ENCODE peak calls at places on chromosomes 4 and X, in eight cellular contexts. One of them, this sample, is unnamed.

GRCh38 chr4:24604558-24605214 is 20.3 kb upstream of the DHX15 start:
- DNase-seq in GM13977: no peak
- DNase-seq in kidney epithelial cell: no peak
- DNase-seq in choroid plexus epithelial cell: peak
- DNase-seq in AG09319: no peak
- DNase-seq in PC-3: peak
- DNase-seq in dorsolateral prefrontal cortex: no peak
- DNase-seq in breast epithelium: no peak
- DNase-seq in this sample: no peak

GRCh38 chr4:184907810-184908209 is 82.0 kb upstream of the ACSL1 start:
- DNase-seq in dorsolateral prefrontal cortex: no peak
- DNase-seq in GM13977: no peak
- DNase-seq in PC-3: no peak
- DNase-seq in kidney epithelial cell: no peak
- DNase-seq in breast epithelium: no peak
- DNase-seq in choroid plexus epithelial cell: no peak
- DNase-seq in AG09319: no peak
- DNase-seq in this sample: no peak

GRCh38 chrX:1354036-1355019 is 17.7 kb downstream of the IL3RA start:
- DNase-seq in breast epithelium: no peak
- DNase-seq in GM13977: no peak
- DNase-seq in AG09319: no peak
- DNase-seq in choroid plexus epithelial cell: no peak
- DNase-seq in kidney epithelial cell: no peak
- DNase-seq in dorsolateral prefrontal cortex: peak
- DNase-seq in PC-3: no peak
- DNase-seq in this sample: no peak

GRCh38 chrX:21986596-21986995 is 45.5 kb upstream of the PHEX start:
- DNase-seq in choroid plexus epithelial cell: peak
- DNase-seq in AG09319: no peak
- DNase-seq in breast epithelium: no peak
- DNase-seq in GM13977: no peak
- DNase-seq in kidney epithelial cell: no peak
- DNase-seq in PC-3: peak
- DNase-seq in dorsolateral prefrontal cortex: no peak
- DNase-seq in this sample: no peak

GRCh38 chrX:96884027-96884426 is 319 bp downstream of the RPA4 start:
- DNase-seq in choroid plexus epithelial cell: no peak
- DNase-seq in GM13977: no peak
- DNase-seq in breast epithelium: no peak
- DNase-seq in PC-3: no peak
- DNase-seq in dorsolateral prefrontal cortex: no peak
- DNase-seq in AG09319: no peak
- DNase-seq in kidney epithelial cell: no peak
- DNase-seq in this sample: no peak

GRCh38 chr4:38967260-38968095 is 64.7 kb downstream of the TMEM156 start:
- DNase-seq in breast epithelium: no peak
- DNase-seq in AG09319: peak
- DNase-seq in choroid plexus epithelial cell: peak
- DNase-seq in PC-3: peak
- DNase-seq in kidney epithelial cell: peak
- DNase-seq in dorsolateral prefrontal cortex: no peak
- DNase-seq in GM13977: no peak
- DNase-seq in this sample: no peak

GRCh38 chrX:72272868-72273267 is 4.2 kb downstream of the RPS4X start:
- DNase-seq in dorsolateral prefrontal cortex: no peak
- DNase-seq in GM13977: no peak
- DNase-seq in PC-3: peak
- DNase-seq in choroid plexus epithelial cell: peak
- DNase-seq in AG09319: no peak
- DNase-seq in kidney epithelial cell: peak
- DNase-seq in breast epithelium: no peak
- DNase-seq in this sample: no peak

GRCh38 chr4:98327694-98328093 is 66.5 kb downstream of the RAP1GDS1 start:
- DNase-seq in PC-3: no peak
- DNase-seq in GM13977: no peak
- DNase-seq in AG09319: no peak
- DNase-seq in choroid plexus epithelial cell: no peak
- DNase-seq in kidney epithelial cell: no peak
- DNase-seq in breast epithelium: no peak
- DNase-seq in dorsolateral prefrontal cortex: no peak
- DNase-seq in this sample: no peak

GRCh38 chr4:100189820-100190642 is at the start of gene DDIT4L:
- DNase-seq in breast epithelium: no peak
- DNase-seq in AG09319: no peak
- DNase-seq in dorsolateral prefrontal cortex: no peak
- DNase-seq in kidney epithelial cell: no peak
- DNase-seq in choroid plexus epithelial cell: peak
- DNase-seq in GM13977: no peak
- DNase-seq in PC-3: no peak
- DNase-seq in this sample: peak

GRCh38 chrX:11435568-11435967 is 142.4 kb downstream of the AMELX start:
- DNase-seq in kidney epithelial cell: no peak
- DNase-seq in AG09319: peak
- DNase-seq in dorsolateral prefrontal cortex: no peak
- DNase-seq in choroid plexus epithelial cell: peak
- DNase-seq in breast epithelium: no peak
- DNase-seq in GM13977: no peak
- DNase-seq in PC-3: no peak
- DNase-seq in this sample: no peak

GRCh38 chr4:52627876-52628275 is 31.2 kb downstream of the USP46 start:
- DNase-seq in AG09319: no peak
- DNase-seq in dorsolateral prefrontal cortex: no peak
- DNase-seq in GM13977: no peak
- DNase-seq in breast epithelium: no peak
- DNase-seq in PC-3: no peak
- DNase-seq in choroid plexus epithelial cell: no peak
- DNase-seq in kidney epithelial cell: no peak
- DNase-seq in this sample: no peak

GRCh38 chrX:143472334-143472938 is 44.8 kb downstream of the SPANXN3 start:
- DNase-seq in AG09319: no peak
- DNase-seq in GM13977: no peak
- DNase-seq in choroid plexus epithelial cell: no peak
- DNase-seq in PC-3: no peak
- DNase-seq in breast epithelium: no peak
- DNase-seq in dorsolateral prefrontal cortex: no peak
- DNase-seq in kidney epithelial cell: peak
- DNase-seq in this sample: no peak

GRCh38 chr4:127521463-127521862 is 111.3 kb upstream of the INTU start:
- DNase-seq in choroid plexus epithelial cell: no peak
- DNase-seq in GM13977: no peak
- DNase-seq in PC-3: no peak
- DNase-seq in dorsolateral prefrontal cortex: no peak
- DNase-seq in kidney epithelial cell: no peak
- DNase-seq in AG09319: no peak
- DNase-seq in breast epithelium: no peak
- DNase-seq in this sample: no peak

GRCh38 chr4:174377613-174378012 is 93.9 kb downstream of the CEP44 start:
- DNase-seq in kidney epithelial cell: no peak
- DNase-seq in dorsolateral prefrontal cortex: no peak
- DNase-seq in choroid plexus epithelial cell: peak
- DNase-seq in AG09319: no peak
- DNase-seq in GM13977: no peak
- DNase-seq in breast epithelium: no peak
- DNase-seq in PC-3: peak
- DNase-seq in this sample: no peak

GRCh38 chr4:73520821-73521220 is 39.3 kb downstream of the AFM start:
- DNase-seq in breast epithelium: no peak
- DNase-seq in choroid plexus epithelial cell: peak
- DNase-seq in AG09319: no peak
- DNase-seq in PC-3: peak
- DNase-seq in GM13977: no peak
- DNase-seq in kidney epithelial cell: no peak
- DNase-seq in dorsolateral prefrontal cortex: no peak
- DNase-seq in this sample: no peak

GRCh38 chr4:158667651-158668198 is 4.0 kb downstream of the C4orf46 start:
- DNase-seq in dorsolateral prefrontal cortex: no peak
- DNase-seq in kidney epithelial cell: no peak
- DNase-seq in PC-3: peak
- DNase-seq in breast epithelium: no peak
- DNase-seq in GM13977: peak
- DNase-seq in choroid plexus epithelial cell: peak
- DNase-seq in AG09319: no peak
- DNase-seq in this sample: peak

GRCh38 chr4:25937801-25938200 is 23.8 kb downstream of the SMIM20 start:
- DNase-seq in breast epithelium: no peak
- DNase-seq in kidney epithelial cell: no peak
- DNase-seq in choroid plexus epithelial cell: peak
- DNase-seq in PC-3: no peak
- DNase-seq in AG09319: peak
- DNase-seq in dorsolateral prefrontal cortex: no peak
- DNase-seq in GM13977: no peak
- DNase-seq in this sample: no peak
- TF ChIP-seq CTCF in breast epithelium: no peak
- TF ChIP-seq CTCF in kidney epithelial cell: no peak
- TF ChIP-seq CTCF in choroid plexus epithelial cell: no peak
- TF ChIP-seq CTCF in PC-3: no peak
- TF ChIP-seq CTCF in AG09319: no peak
- TF ChIP-seq CTCF in dorsolateral prefrontal cortex: no peak
- TF ChIP-seq CTCF in GM13977: no peak
- TF ChIP-seq CTCF in this sample: no peak

GRCh38 chrX:84477114-84477513 is 25.1 kb downstream of the HDX start:
- DNase-seq in choroid plexus epithelial cell: no peak
- DNase-seq in AG09319: no peak
- DNase-seq in kidney epithelial cell: no peak
- DNase-seq in GM13977: no peak
- DNase-seq in breast epithelium: no peak
- DNase-seq in dorsolateral prefrontal cortex: no peak
- DNase-seq in PC-3: no peak
- DNase-seq in this sample: no peak

GRCh38 chrX:84469226-84469625 is 33.0 kb downstream of the HDX start:
- DNase-seq in AG09319: no peak
- DNase-seq in GM13977: no peak
- DNase-seq in choroid plexus epithelial cell: peak
- DNase-seq in kidney epithelial cell: no peak
- DNase-seq in dorsolateral prefrontal cortex: no peak
- DNase-seq in breast epithelium: no peak
- DNase-seq in PC-3: peak
- DNase-seq in this sample: no peak

GRCh38 chrX:84475596-84475995 is 26.7 kb downstream of the HDX start:
- DNase-seq in choroid plexus epithelial cell: no peak
- DNase-seq in dorsolateral prefrontal cortex: no peak
- DNase-seq in AG09319: no peak
- DNase-seq in PC-3: no peak
- DNase-seq in GM13977: no peak
- DNase-seq in breast epithelium: no peak
- DNase-seq in kidney epithelial cell: no peak
- DNase-seq in this sample: no peak

DNA sequence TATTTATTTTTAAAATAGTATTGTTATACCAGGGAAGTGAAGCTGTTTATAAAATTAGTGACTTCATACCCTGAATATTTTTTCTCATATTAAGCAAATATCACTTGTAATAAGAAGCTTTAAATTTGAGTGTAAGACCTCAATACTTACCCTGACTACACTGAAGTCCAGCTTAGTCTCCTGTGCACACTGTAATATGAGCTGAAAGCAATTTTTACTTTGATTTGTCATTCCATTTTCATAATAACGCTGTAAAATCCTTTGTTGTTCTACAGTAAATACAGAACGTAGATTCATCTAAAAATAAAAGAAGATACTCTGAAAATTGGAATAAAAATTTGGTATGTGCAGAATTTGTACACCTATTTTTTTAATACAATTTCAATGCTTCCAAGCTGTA is 27.2 kb downstream of the HDX start:
- DNase-seq in PC-3: no peak
- DNase-seq in breast epithelium: no peak
- DNase-seq in dorsolateral prefrontal cortex: no peak
- DNase-seq in choroid plexus epithelial cell: peak
- DNase-seq in GM13977: no peak
- DNase-seq in kidney epithelial cell: no peak
- DNase-seq in AG09319: no peak
- DNase-seq in this sample: no peak
- TF ChIP-seq CTCF in PC-3: no peak
- TF ChIP-seq CTCF in breast epithelium: no peak
- TF ChIP-seq CTCF in dorsolateral prefrontal cortex: no peak
- TF ChIP-seq CTCF in choroid plexus epithelial cell: no peak
- TF ChIP-seq CTCF in GM13977: no peak
- TF ChIP-seq CTCF in kidney epithelial cell: no peak
- TF ChIP-seq CTCF in AG09319: no peak
- TF ChIP-seq CTCF in this sample: no peak

DNA sequence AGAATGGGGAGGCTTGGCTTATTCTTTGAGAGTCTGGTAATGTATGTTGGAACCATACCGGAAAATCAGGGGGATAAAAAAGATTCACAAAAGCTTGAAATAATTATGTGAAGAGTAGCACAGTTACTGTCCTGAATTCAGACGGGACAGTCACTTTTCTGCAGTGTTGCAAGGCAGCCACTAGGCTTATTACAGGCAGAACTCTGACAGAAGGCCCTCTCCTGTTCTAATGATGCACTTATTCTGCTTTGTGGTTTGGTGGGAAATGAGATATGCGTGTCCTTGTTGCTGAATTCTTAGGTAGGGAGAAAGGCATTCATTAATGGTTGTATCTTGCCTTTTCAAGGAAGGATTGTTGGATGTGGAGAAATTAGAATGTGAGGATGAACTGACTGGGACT is 37.2 kb downstream of the GUCY1B1 start:
- DNase-seq in GM13977: no peak
- DNase-seq in kidney epithelial cell: no peak
- DNase-seq in breast epithelium: no peak
- DNase-seq in PC-3: peak
- DNase-seq in dorsolateral prefrontal cortex: no peak
- DNase-seq in AG09319: no peak
- DNase-seq in choroid plexus epithelial cell: peak
- DNase-seq in this sample: no peak
- TF ChIP-seq CTCF in GM13977: peak
- TF ChIP-seq CTCF in kidney epithelial cell: peak
- TF ChIP-seq CTCF in breast epithelium: no peak
- TF ChIP-seq CTCF in PC-3: peak
- TF ChIP-seq CTCF in dorsolateral prefrontal cortex: peak
- TF ChIP-seq CTCF in AG09319: peak
- TF ChIP-seq CTCF in choroid plexus epithelial cell: peak
- TF ChIP-seq CTCF in this sample: no peak

GRCh38 chrX:19513383-19513782 is 1.9 kb downstream of the MAP3K15 start:
- DNase-seq in AG09319: no peak
- DNase-seq in dorsolateral prefrontal cortex: no peak
- DNase-seq in GM13977: peak
- DNase-seq in PC-3: peak
- DNase-seq in choroid plexus epithelial cell: peak
- DNase-seq in kidney epithelial cell: no peak
- DNase-seq in breast epithelium: no peak
- DNase-seq in this sample: no peak

GRCh38 chrX:19514791-19515614 is at the start of gene MAP3K15:
- DNase-seq in PC-3: peak
- DNase-seq in breast epithelium: no peak
- DNase-seq in choroid plexus epithelial cell: no peak
- DNase-seq in kidney epithelial cell: no peak
- DNase-seq in GM13977: peak
- DNase-seq in dorsolateral prefrontal cortex: no peak
- DNase-seq in AG09319: no peak
- DNase-seq in this sample: peak

GRCh38 chrX:19517965-19518364 is 2.7 kb upstream of the MAP3K15 start:
- DNase-seq in kidney epithelial cell: no peak
- DNase-seq in choroid plexus epithelial cell: no peak
- DNase-seq in GM13977: no peak
- DNase-seq in dorsolateral prefrontal cortex: no peak
- DNase-seq in AG09319: no peak
- DNase-seq in breast epithelium: no peak
- DNase-seq in PC-3: no peak
- DNase-seq in this sample: no peak

GRCh38 chrX:19512961-19513360 is 2.3 kb downstream of the MAP3K15 start:
- DNase-seq in AG09319: no peak
- DNase-seq in PC-3: no peak
- DNase-seq in kidney epithelial cell: no peak
- DNase-seq in dorsolateral prefrontal cortex: no peak
- DNase-seq in GM13977: no peak
- DNase-seq in choroid plexus epithelial cell: no peak
- DNase-seq in breast epithelium: no peak
- DNase-seq in this sample: no peak

GRCh38 chrX:19515615-19516105 is 352 bp upstream of the MAP3K15 start:
- DNase-seq in PC-3: peak
- DNase-seq in choroid plexus epithelial cell: no peak
- DNase-seq in breast epithelium: no peak
- DNase-seq in GM13977: no peak
- DNase-seq in dorsolateral prefrontal cortex: no peak
- DNase-seq in AG09319: no peak
- DNase-seq in kidney epithelial cell: no peak
- DNase-seq in this sample: no peak
- TF ChIP-seq CTCF in PC-3: peak
- TF ChIP-seq CTCF in choroid plexus epithelial cell: no peak
- TF ChIP-seq CTCF in breast epithelium: no peak
- TF ChIP-seq CTCF in GM13977: peak
- TF ChIP-seq CTCF in dorsolateral prefrontal cortex: peak
- TF ChIP-seq CTCF in AG09319: no peak
- TF ChIP-seq CTCF in kidney epithelial cell: no peak
- TF ChIP-seq CTCF in this sample: peak

This sample was measured in GM10248.